ENCODE peak calls at places on chromosomes 11 and 22, in seven cellular contexts. One of them, this sample, is unnamed.
A peak's percentile ranks its signal among the peaks of the same experiment; 100 is the strongest.

GRCh38 chr22:50340157-50340879 is 2.8 kb upstream of the PPP6R2 start:
- DNase-seq in uterus: no peak
- DNase-seq in stimulated activated naive CD8-positive, alpha-beta T cell treated with anti-CD3 and anti-CD28 coated beads, Interleukin-15, Interleukin-2, amounts not matched to agents 100 U/mL and 50 U/mL, for 24 hours: peak; percentile 26
- DNase-seq in LoVo: no peak
- DNase-seq in skeletal muscle cell: no peak
- DNase-seq in mesendoderm: peak; percentile 73
- DNase-seq in astrocyte of the spinal cord: no peak
- DNase-seq in this sample: no peak

GRCh38 chr22:24494182-24494534 is 974 bp upstream of the UPB1 start:
- DNase-seq in uterus: no peak
- DNase-seq in stimulated activated naive CD8-positive, alpha-beta T cell treated with anti-CD3 and anti-CD28 coated beads, Interleukin-15, Interleukin-2, amounts not matched to agents 100 U/mL and 50 U/mL, for 24 hours: no peak
- DNase-seq in LoVo: no peak
- DNase-seq in skeletal muscle cell: no peak
- DNase-seq in mesendoderm: no peak
- DNase-seq in astrocyte of the spinal cord: no peak
- DNase-seq in this sample: no peak

GRCh38 chr11:117313103-117313502 is 3.0 kb downstream of the BACE1 start:
- DNase-seq in uterus: no peak
- DNase-seq in stimulated activated naive CD8-positive, alpha-beta T cell treated with anti-CD3 and anti-CD28 coated beads, Interleukin-15, Interleukin-2, amounts not matched to agents 100 U/mL and 50 U/mL, for 24 hours: no peak
- DNase-seq in LoVo: no peak
- DNase-seq in skeletal muscle cell: no peak
- DNase-seq in mesendoderm: no peak
- DNase-seq in astrocyte of the spinal cord: no peak
- DNase-seq in this sample: no peak

GRCh38 chr22:38016182-38017078 is 32.1 kb upstream of the SOX10 start:
- DNase-seq in uterus: no peak
- DNase-seq in stimulated activated naive CD8-positive, alpha-beta T cell treated with anti-CD3 and anti-CD28 coated beads, Interleukin-15, Interleukin-2, amounts not matched to agents 100 U/mL and 50 U/mL, for 24 hours: no peak
- DNase-seq in LoVo: no peak
- DNase-seq in skeletal muscle cell: no peak
- DNase-seq in mesendoderm: peak; percentile 38
- DNase-seq in astrocyte of the spinal cord: no peak
- DNase-seq in this sample: no peak

GRCh38 chr11:80320765-80321164 is 879.9 kb upstream of the TENM4 start:
- DNase-seq in uterus: no peak
- DNase-seq in stimulated activated naive CD8-positive, alpha-beta T cell treated with anti-CD3 and anti-CD28 coated beads, Interleukin-15, Interleukin-2, amounts not matched to agents 100 U/mL and 50 U/mL, for 24 hours: no peak
- DNase-seq in LoVo: peak; percentile 24
- DNase-seq in skeletal muscle cell: no peak
- DNase-seq in mesendoderm: peak; percentile 13
- DNase-seq in astrocyte of the spinal cord: no peak
- DNase-seq in this sample: no peak

GRCh38 chr11:27485930-27486773 is 13.6 kb upstream of the LGR4 start:
- DNase-seq in uterus: peak; percentile 42
- DNase-seq in stimulated activated naive CD8-positive, alpha-beta T cell treated with anti-CD3 and anti-CD28 coated beads, Interleukin-15, Interleukin-2, amounts not matched to agents 100 U/mL and 50 U/mL, for 24 hours: peak; percentile 15
- DNase-seq in LoVo: peak; percentile 67
- DNase-seq in skeletal muscle cell: no peak
- DNase-seq in mesendoderm: peak; percentile 57
- DNase-seq in astrocyte of the spinal cord: peak; percentile 75
- DNase-seq in this sample: no peak

GRCh38 chr11:66316849-66317251 is at the start of gene CD248:
- DNase-seq in uterus: peak; percentile 79
- DNase-seq in stimulated activated naive CD8-positive, alpha-beta T cell treated with anti-CD3 and anti-CD28 coated beads, Interleukin-15, Interleukin-2, amounts not matched to agents 100 U/mL and 50 U/mL, for 24 hours: no peak
- DNase-seq in LoVo: no peak
- DNase-seq in skeletal muscle cell: peak; percentile 84
- DNase-seq in mesendoderm: peak; percentile 70
- DNase-seq in astrocyte of the spinal cord: peak; percentile 82
- DNase-seq in this sample: no peak

GRCh38 chr22:47549741-47550340 is 787.4 kb downstream of the TBC1D22A start:
- DNase-seq in uterus: no peak
- DNase-seq in stimulated activated naive CD8-positive, alpha-beta T cell treated with anti-CD3 and anti-CD28 coated beads, Interleukin-15, Interleukin-2, amounts not matched to agents 100 U/mL and 50 U/mL, for 24 hours: no peak
- DNase-seq in LoVo: no peak
- DNase-seq in skeletal muscle cell: no peak
- DNase-seq in mesendoderm: no peak
- DNase-seq in astrocyte of the spinal cord: no peak
- DNase-seq in this sample: peak; percentile 70

GRCh38 chr11:93648168-93648567 is 13.3 kb upstream of the CEP295 start:
- DNase-seq in uterus: no peak
- DNase-seq in stimulated activated naive CD8-positive, alpha-beta T cell treated with anti-CD3 and anti-CD28 coated beads, Interleukin-15, Interleukin-2, amounts not matched to agents 100 U/mL and 50 U/mL, for 24 hours: no peak
- DNase-seq in LoVo: no peak
- DNase-seq in skeletal muscle cell: no peak
- DNase-seq in mesendoderm: peak; percentile 55
- DNase-seq in astrocyte of the spinal cord: peak; percentile 15
- DNase-seq in this sample: no peak

This sample was measured in suprapubic skin.